ENCODE peak calls at places on chromosomes 1 and 21, in six cellular contexts. L is GF-D8, X is left colon, E is Panc1, J is mucosa of gallbladder, Z is astrocyte of the cerebellum. F is an unnamed sample.

GRCh38 chr1:181918893-181919728 is 142.4 kb downstream of the ZNF648 start:
- DNase-seq in Z (no peak), X (no peak), L (no peak), E (no peak), J (no peak), F (no peak)

GRCh38 chr1:155671750-155672149 is 16.8 kb downstream of the YY1AP1 start:
- DNase-seq in L (no peak), Z (no peak), E (no peak), J (no peak), X (no peak), F (no peak)

GRCh38 chr1:1211541-1212511 is 2.1 kb downstream of the TNFRSF4 start:
- DNase-seq in X (no peak), L (no peak), J (no peak), E (no peak), Z (no peak), F (no peak)

GRCh38 chr1:201171063-201172036 is 17.1 kb upstream of the TMEM9 start:
- DNase-seq in L (no peak), J (no peak), E (no peak), X (peak; percentile 56), Z (no peak), F (no peak)

GRCh38 chr1:221727146-221728036 is 14.5 kb downstream of the DUSP10 start:
- DNase-seq in L (no peak), J (no peak), E (no peak), X (no peak), Z (no peak), F (no peak)

GRCh38 chr1:24557711-24558121 is 1.8 kb downstream of the NCMAP start:
- DNase-seq in J (no peak), E (no peak), Z (peak; percentile 18), X (no peak), L (no peak), F (no peak)

GRCh38 chr21:32585970-32586369 is 647 bp upstream of the TCP10L start:
- DNase-seq in L (no peak), Z (no peak), E (no peak), J (no peak), X (no peak), F (no peak)

GRCh38 chr1:231079166-231079565 is 39.1 kb upstream of the FAM89A start:
- DNase-seq in Z (no peak), X (no peak), E (no peak), L (no peak), J (no peak), F (no peak)

GRCh38 chr1:222791006-222791710 is 23.7 kb upstream of the DISP1 start:
- DNase-seq in J (no peak), Z (no peak), X (no peak), L (no peak), E (no peak), F (no peak)

GRCh38 chr1:116574581-116575291 is 3.9 kb upstream of the CD58 start:
- DNase-seq in J (peak; percentile 69), L (peak; percentile 24), Z (peak; percentile 54), E (no peak), X (no peak), F (peak; percentile 34)

GRCh38 chr21:36454079-36454478 is 25.8 kb downstream of the CLDN14 start:
- DNase-seq in E (no peak), Z (no peak), J (no peak), L (no peak), X (no peak), F (no peak)

GRCh38 chr1:17189632-17190525 is 15.0 kb upstream of the PADI1 start:
- DNase-seq in L (no peak), J (no peak), Z (peak; percentile 93), E (no peak), X (no peak), F (no peak)

GRCh38 chr1:201356701-201357100 is 20.8 kb downstream of the TNNT2 start:
- DNase-seq in J (no peak), X (no peak), L (no peak), E (no peak), Z (no peak), F (no peak)

GRCh38 chr1:175134500-175134899 is 58.1 kb downstream of the KIAA0040 start:
- DNase-seq in J (no peak), Z (no peak), L (no peak), E (no peak), X (no peak), F (no peak)

GRCh38 chr1:85133565-85134159 is 67.2 kb downstream of the SYDE2 start:
- DNase-seq in E (no peak), L (no peak), Z (no peak), J (no peak), X (no peak), F (no peak)

GRCh38 chr1:152515454-152515823 is 1.2 kb downstream of the CRCT1 start:
- DNase-seq in J (no peak), E (no peak), X (no peak), L (no peak), Z (no peak), F (no peak)

GRCh38 chr1:182626527-182626926 is 22.3 kb upstream of the RGS16 start:
- DNase-seq in Z (no peak), L (no peak), J (no peak), X (no peak), E (no peak), F (no peak)

GRCh38 chr1:243930822-243931671 is 81.0 kb upstream of the AKT3 start:
- DNase-seq in X (no peak), J (no peak), E (no peak), L (no peak), Z (no peak), F (no peak)